ENCODE peak calls at places on chromosomes 4 and X, in five cellular contexts. D is endothelial cell of umbilical vein, B is M059J, W is Panc1, A is fibroblast of pulmonary artery. Q is an unnamed sample.

GRCh38 chr4:122503214-122503613 is 46.7 kb upstream of the IL2 start:
- DNase-seq in B (no peak), W (no peak), A (peak), D (peak), Q (peak)

GRCh38 chrX:133921764-133922389 is 63.5 kb downstream of the GPC3 start:
- DNase-seq in B (peak), D (peak), A (peak), W (peak), Q (peak)

GRCh38 chr4:1978226-1978625 is 30.5 kb downstream of the NELFA start:
- DNase-seq in B (no peak), A (no peak), W (no peak), D (no peak), Q (no peak)

GRCh38 chr4:87069037-87069742 is 134.4 kb downstream of the AFF1 start:
- DNase-seq in B (no peak), D (no peak), W (no peak), A (no peak), Q (no peak)

GRCh38 chrX:150508461-150509367 is 59.7 kb upstream of the MTM1 start:
- DNase-seq in A (peak), B (no peak), D (peak), W (no peak), Q (no peak)

GRCh38 chrX:152072236-152072635 is 66.1 kb downstream of the MAGEA10 start:
- DNase-seq in A (peak), B (peak), D (peak), W (no peak), Q (no peak)

GRCh38 chr4:122003335-122003734 is 51.5 kb upstream of the TRPC3 start:
- DNase-seq in B (peak), W (peak), A (peak), D (peak), Q (peak)

GRCh38 chr4:123833156-123833555 is 436.6 kb downstream of the SPRY1 start:
- DNase-seq in D (peak), B (peak), A (no peak), W (no peak), Q (no peak)

GRCh38 chr4:125780159-125780558 is 465.4 kb downstream of the FAT4 start:
- DNase-seq in W (no peak), D (no peak), A (peak), B (no peak), Q (no peak)

GRCh38 chr4:108783666-108784463 is 21.0 kb upstream of the ETNPPL start:
- DNase-seq in W (no peak), A (peak), B (peak), D (peak), Q (peak)

GRCh38 chrX:76850851-76851250 is 423.3 kb downstream of the MAGEE1 start:
- DNase-seq in D (no peak), W (no peak), B (no peak), A (no peak), Q (no peak)

GRCh38 chrX:140090800-140091275 is 125.5 kb upstream of the CXorf66 start:
- DNase-seq in B (no peak), D (no peak), W (no peak), A (no peak), Q (no peak)

GRCh38 chrX:118164138-118164537 is 47.5 kb upstream of the KLHL13 start:
- DNase-seq in B (peak), D (no peak), A (no peak), W (no peak), Q (no peak)

GRCh38 chrX:148620023-148620422 is 119.6 kb downstream of the AFF2 start:
- DNase-seq in A (no peak), D (no peak), W (no peak), B (no peak), Q (no peak)

GRCh38 chr4:56637791-56638190 is 43.3 kb downstream of the HOPX start:
- DNase-seq in W (no peak), B (peak), D (peak), A (no peak), Q (no peak)

GRCh38 chr4:7034262-7035081 is 8.7 kb upstream of the TADA2B start:
- DNase-seq in W (no peak), A (peak), B (peak), D (no peak), Q (no peak)

Q was measured in Jurkat, Clone E6-1.